ENCODE peak calls at places on chromosomes 13 and 19, in ten cellular contexts. F, S, V, T, H, M, A, U, N and E are unnamed samples.

GRCh38 chr13:62300021-62300420 is 884.4 kb upstream of the PCDH20 start:
- DNase-seq in S (no peak), A (no peak), N (no peak), T (no peak), H (no peak), U (no peak), V (no peak), F (no peak), M (no peak), E (no peak)

GRCh38 chr19:18847516-18848463 is 16.0 kb downstream of the UPF1 start:
- DNase-seq in S (peak), M (no peak), V (no peak), N (no peak), T (no peak), F (peak), A (no peak), U (no peak), H (no peak), E (no peak)

GRCh38 chr13:79108914-79109643 is 297.0 kb downstream of the RBM26 start:
- DNase-seq in V (no peak), A (no peak), M (no peak), T (no peak), N (no peak), S (no peak), F (no peak), H (no peak), U (no peak), E (peak)

GRCh38 chr13:21435710-21436151 is 23.4 kb downstream of the ZDHHC20 start:
- DNase-seq in H (peak), F (peak), V (peak), T (peak), M (peak), N (no peak), S (peak), U (peak), A (no peak), E (peak)

GRCh38 chr13:54980651-54981050 is 1952.0 kb downstream of the OLFM4 start:
- DNase-seq in H (no peak), T (no peak), F (no peak), A (no peak), M (no peak), S (no peak), N (no peak), V (no peak), U (no peak), E (no peak)

GRCh38 chr19:42606660-42607351 is 12.1 kb upstream of the CEACAM8 start:
- DNase-seq in F (peak), A (peak), N (peak), S (peak), T (peak), H (peak), M (peak), V (peak), U (peak), E (peak)

GRCh38 chr13:34347784-34348573 is 530.0 kb downstream of the RFC3 start:
- DNase-seq in S (peak), A (no peak), H (no peak), U (no peak), F (no peak), V (peak), N (no peak), T (peak), M (peak), E (peak)

GRCh38 chr13:111791131-111791530 is 275.8 kb upstream of the SOX1 start:
- DNase-seq in V (no peak), F (no peak), S (no peak), H (no peak), T (no peak), A (no peak), N (no peak), U (no peak), M (no peak), E (no peak)

GRCh38 chr13:109707044-109707794 is 79.2 kb downstream of the IRS2 start:
- DNase-seq in T (no peak), H (no peak), F (no peak), A (no peak), M (no peak), N (no peak), V (no peak), U (no peak), S (no peak), E (no peak)

GRCh38 chr19:51097796-51098195 is 10.4 kb downstream of the CTU1 start:
- DNase-seq in T (no peak), H (no peak), A (no peak), M (no peak), N (no peak), S (no peak), U (no peak), F (no peak), V (no peak), E (no peak)

GRCh38 chr19:23832717-23833327 is 74.1 kb upstream of the ZNF681 start:
- DNase-seq in U (no peak), T (no peak), A (no peak), S (peak), M (no peak), H (no peak), N (no peak), F (no peak), V (no peak), E (no peak)

GRCh38 chr13:48976677-48977625 is 1.2 kb downstream of the FNDC3A start:
- DNase-seq in V (peak), T (no peak), A (no peak), S (peak), U (peak), H (no peak), M (no peak), F (peak), N (no peak), E (peak)

GRCh38 chr19:38070573-38070972 is 153.4 kb downstream of the DPF1 start:
- DNase-seq in N (no peak), A (no peak), S (peak), U (no peak), F (peak), H (no peak), M (peak), T (no peak), V (no peak), E (no peak)

GRCh38 chr19:39768811-39769210 is 9.8 kb upstream of the LEUTX start:
- DNase-seq in V (no peak), H (no peak), T (no peak), A (no peak), M (no peak), U (no peak), S (no peak), N (no peak), F (no peak), E (no peak)
- TF ChIP-seq CTCF in V (no peak), H (no peak), T (no peak), A (no peak), M (no peak), U (no peak), S (no peak), N (no peak), F (no peak), E (no peak)

GRCh38 chr19:48826606-48827020 is 9.7 kb downstream of the HSD17B14 start:
- DNase-seq in H (no peak), M (no peak), N (no peak), V (peak), S (no peak), A (no peak), T (peak), F (no peak), U (no peak), E (no peak)
- TF ChIP-seq CTCF in H (no peak), M (peak), N (peak), V (peak), S (peak), A (no peak), T (peak), F (peak), U (no peak), E (no peak)

DNA sequence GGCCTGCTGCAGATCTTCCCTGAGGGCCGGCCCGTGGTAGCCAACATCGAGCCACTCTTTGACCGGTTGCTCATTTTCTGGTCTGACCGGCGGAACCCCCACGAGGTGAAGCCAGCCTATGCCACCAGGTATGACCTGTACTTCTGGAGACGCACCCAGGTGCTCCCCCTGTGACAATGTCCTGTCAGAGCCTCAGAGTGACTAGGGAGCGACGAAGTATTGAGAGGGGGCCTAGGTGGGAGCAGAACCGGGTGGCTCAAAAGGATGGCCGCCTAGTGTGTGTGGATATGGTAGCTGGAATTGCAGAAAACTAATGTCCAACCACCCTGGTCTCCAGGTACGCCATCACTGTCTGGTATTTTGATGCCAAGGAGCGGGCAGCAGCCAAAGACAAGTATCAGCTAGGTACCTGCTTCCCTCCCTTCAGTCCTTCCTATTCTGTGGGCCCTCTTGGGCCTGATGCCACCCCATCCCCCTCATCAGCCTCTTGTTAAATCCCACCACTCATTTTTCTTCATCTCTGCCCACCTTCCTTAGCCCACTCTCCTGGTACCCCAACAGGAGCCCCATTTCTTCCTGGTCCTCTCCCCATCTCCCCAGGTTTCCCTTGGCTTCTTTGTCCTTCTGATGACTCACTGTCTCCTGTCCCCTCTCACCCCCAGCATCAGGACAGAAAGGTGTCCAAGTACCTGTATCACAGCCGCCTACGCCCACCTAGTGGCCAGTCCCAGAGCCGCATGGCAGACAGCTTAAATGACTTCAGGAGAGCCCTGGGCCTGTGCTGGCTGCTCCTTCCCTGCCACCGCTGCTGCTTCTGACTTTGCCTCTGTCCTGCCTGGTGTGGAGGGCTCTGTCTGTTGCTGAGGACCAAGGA is 8.4 kb downstream of the EGLN2 start:
- DNase-seq in H (no peak), M (no peak), S (peak), F (no peak), V (peak), N (no peak), U (peak), T (no peak), A (no peak), E (no peak)
- TF ChIP-seq CTCF in H (peak), M (peak), S (peak), F (no peak), V (peak), N (no peak), U (peak), T (peak), A (peak), E (peak)

GRCh38 chr19:50008532-50008931 is 16.6 kb downstream of the VRK3 start:
- DNase-seq in U (peak), V (peak), N (no peak), A (no peak), M (no peak), T (no peak), H (no peak), S (peak), F (no peak), E (no peak)
- TF ChIP-seq CTCF in U (no peak), V (peak), N (no peak), A (no peak), M (peak), T (no peak), H (no peak), S (peak), F (peak), E (no peak)

GRCh38 chr13:84649853-84650252 is 767.6 kb upstream of the SLITRK1 start:
- DNase-seq in N (no peak), T (no peak), S (no peak), A (no peak), M (peak), F (peak), U (no peak), H (peak), V (no peak), E (no peak)

GRCh38 chr13:84653915-84654534 is 771.8 kb upstream of the SLITRK1 start:
- DNase-seq in U (no peak), V (no peak), H (peak), N (no peak), M (no peak), F (no peak), S (no peak), A (no peak), T (no peak), E (no peak)

GRCh38 chr13:84651288-84651687 is 769.0 kb upstream of the SLITRK1 start:
- DNase-seq in T (peak), A (no peak), F (peak), N (no peak), M (peak), S (peak), V (no peak), H (peak), U (no peak), E (no peak)

GRCh38 chr13:84645196-84646071 is 763.2 kb upstream of the SLITRK1 start:
- DNase-seq in U (no peak), S (peak), A (no peak), F (peak), H (no peak), M (no peak), N (no peak), V (peak), T (peak), E (no peak)

DNA sequence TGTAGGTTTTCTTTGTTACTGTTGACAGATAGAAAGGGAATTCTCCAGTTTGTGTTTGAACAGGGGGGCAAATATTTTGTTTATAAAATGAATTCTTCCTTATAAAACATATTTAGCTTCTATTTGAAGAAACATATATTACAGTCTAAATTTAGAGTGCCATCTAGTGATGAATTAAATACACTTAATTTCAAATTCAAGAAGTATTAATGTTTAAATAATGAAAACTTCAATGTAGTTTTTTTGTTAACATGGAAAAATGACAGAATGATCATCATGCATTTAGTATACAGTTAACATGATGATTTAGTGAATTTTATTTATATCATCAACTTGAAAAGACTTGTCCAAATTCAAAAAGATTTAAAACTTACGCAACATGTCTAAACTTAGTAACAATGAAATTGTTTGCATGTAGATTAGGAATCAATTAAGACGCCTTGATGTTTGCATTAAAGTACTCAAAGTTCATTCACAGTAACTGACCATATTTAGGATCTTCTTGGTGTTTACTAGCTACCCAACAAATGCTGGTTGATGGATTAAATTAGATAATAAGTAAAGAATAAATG is 765.9 kb upstream of the SLITRK1 start:
- DNase-seq in V (no peak), S (no peak), N (no peak), F (peak), A (no peak), U (no peak), T (no peak), M (no peak), H (no peak), E (no peak)
- TF ChIP-seq CTCF in V (no peak), S (no peak), N (no peak), F (no peak), A (no peak), U (no peak), T (no peak), M (no peak), H (peak), E (no peak)

GRCh38 chr13:113730831-113731191 is 28.2 kb upstream of the TMEM255B start:
- DNase-seq in T (peak), F (no peak), S (no peak), V (no peak), M (no peak), N (no peak), A (no peak), U (no peak), H (no peak), E (no peak)

GRCh38 chr13:113730145-113730750 is 28.8 kb upstream of the TMEM255B start:
- DNase-seq in V (no peak), M (no peak), S (no peak), T (peak), F (no peak), U (no peak), N (no peak), A (no peak), H (no peak), E (no peak)

GRCh38 chr13:113732176-113732960 is 26.7 kb upstream of the TMEM255B start:
- DNase-seq in S (no peak), H (no peak), A (no peak), M (no peak), F (no peak), N (no peak), T (peak), V (no peak), U (no peak), E (no peak)

GRCh38 chr13:113732961-113733950 is 25.8 kb upstream of the TMEM255B start:
- DNase-seq in N (no peak), H (no peak), F (no peak), V (no peak), U (no peak), T (peak), M (no peak), A (no peak), S (no peak), E (no peak)

GRCh38 chr13:113731192-113732175 is 27.5 kb upstream of the TMEM255B start:
- DNase-seq in V (peak), U (no peak), M (no peak), T (peak), H (no peak), F (no peak), S (no peak), N (no peak), A (no peak), E (no peak)
- TF ChIP-seq CTCF in V (peak), U (peak), M (no peak), T (no peak), H (no peak), F (no peak), S (no peak), N (no peak), A (no peak), E (no peak)